ENCODE peak calls at places on chromosome 16, in eight cellular contexts. I is PC-3, T is SK-N-SH, V is neural progenitor cell, H is OCI-LY7, A is GM23338, O is MM.1S, P is hepatocyte. Q is an unnamed sample.
A peak's percentile ranks its signal among the peaks of the same experiment; 100 is the strongest.

GRCh38 chr16:60142991-60143705 is 1409.0 kb upstream of the GOT2 start:
- DNase-seq in V (no peak), I (no peak), H (no peak), O (no peak), P (no peak), T (no peak), A (peak; percentile 17), Q (no peak)

GRCh38 chr16:85601730-85602401 is 11.3 kb upstream of the GSE1 start:
- DNase-seq in H (no peak), V (no peak), A (no peak), T (no peak), I (no peak), O (no peak), P (no peak), Q (peak; percentile 54)

GRCh38 chr16:17228708-17229055 is 242.1 kb downstream of the XYLT1 start:
- DNase-seq in I (no peak), V (no peak), T (no peak), A (no peak), P (no peak), H (no peak), O (no peak), Q (no peak)

GRCh38 chr16:8113843-8114242 is 476.5 kb downstream of the TMEM114 start:
- DNase-seq in A (no peak), O (no peak), I (no peak), T (no peak), V (no peak), P (no peak), H (no peak), Q (no peak)

GRCh38 chr16:84110527-84110926 is 6.2 kb downstream of the MBTPS1 start:
- DNase-seq in P (no peak), O (peak; percentile 33), T (no peak), A (no peak), I (no peak), H (no peak), V (no peak), Q (no peak)

GRCh38 chr16:63539276-63539675 is 1503.0 kb upstream of the CDH8 start:
- DNase-seq in A (no peak), V (no peak), O (no peak), T (no peak), I (no peak), P (no peak), H (no peak), Q (no peak)

GRCh38 chr16:67864594-67864993 is 8.3 kb upstream of the EDC4 start:
- DNase-seq in T (no peak), H (no peak), I (no peak), A (no peak), O (no peak), P (no peak), V (peak; percentile 16), Q (no peak)

GRCh38 chr16:59591480-59591879 is 857.4 kb upstream of the GOT2 start:
- DNase-seq in A (no peak), P (no peak), I (peak; percentile 32), O (no peak), V (no peak), T (no peak), H (no peak), Q (peak; percentile 39)

GRCh38 chr16:70018254-70018653 is 67.1 kb downstream of the CLEC18A start:
- DNase-seq in T (peak; percentile 43), O (peak; percentile 19), V (peak; percentile 42), H (peak; percentile 72), P (peak; percentile 29), A (peak; percentile 72), I (peak; percentile 40), Q (peak; percentile 10)

GRCh38 chr16:49484454-49484853 is 110.8 kb downstream of the C16orf78 start:
- DNase-seq in T (peak; percentile 95), A (peak; percentile 87), I (no peak), O (peak; percentile 71), P (peak; percentile 72), H (peak; percentile 81), V (peak; percentile 86), Q (peak; percentile 36)

GRCh38 chr16:74862743-74863244 is 88.2 kb upstream of the FA2H start:
- DNase-seq in A (peak; percentile 80), T (peak; percentile 71), V (peak; percentile 64), P (peak; percentile 70), H (peak; percentile 69), I (peak; percentile 68), O (peak; percentile 35), Q (peak; percentile 51)

GRCh38 chr16:27367463-27368357 is 34.3 kb upstream of the IL21R start:
- DNase-seq in A (peak; percentile 86), H (peak; percentile 85), P (peak; percentile 86), T (peak; percentile 85), V (peak; percentile 83), I (peak; percentile 71), O (peak; percentile 45), Q (peak; percentile 84)

GRCh38 chr16:70703041-70703834 is 17.4 kb upstream of the MTSS2 start:
- DNase-seq in T (peak; percentile 88), I (no peak), H (no peak), A (peak; percentile 70), P (peak; percentile 71), O (no peak), V (peak; percentile 55), Q (peak; percentile 99)

GRCh38 chr16:84461029-84461415 is 43.4 kb downstream of the MEAK7 start:
- DNase-seq in O (no peak), H (no peak), V (no peak), T (no peak), A (no peak), I (no peak), P (no peak), Q (no peak)

GRCh38 chr16:58027341-58028167 is 2.0 kb downstream of the MMP15 start:
- DNase-seq in H (no peak), I (peak; percentile 45), P (peak; percentile 71), A (peak; percentile 88), V (peak; percentile 87), T (peak; percentile 63), O (no peak), Q (peak; percentile 43)

GRCh38 chr16:13902052-13902451 is 17.9 kb upstream of the ERCC4 start:
- DNase-seq in A (no peak), T (no peak), V (no peak), O (no peak), H (no peak), I (no peak), P (no peak), Q (no peak)

GRCh38 chr16:89697161-89697615 is 4.3 kb downstream of the SPATA2L start:
- DNase-seq in P (peak; percentile 28), V (no peak), I (no peak), T (peak; percentile 50), O (no peak), A (no peak), H (no peak), Q (no peak)

GRCh38 chr16:66635406-66635805 is 30.9 kb downstream of the CMTM3 start:
- DNase-seq in I (no peak), T (no peak), A (no peak), H (no peak), P (no peak), V (no peak), O (no peak), Q (no peak)

GRCh38 chr16:10045291-10045775 is 136.9 kb downstream of the GRIN2A start:
- DNase-seq in V (no peak), P (no peak), I (no peak), H (no peak), T (no peak), A (no peak), O (no peak), Q (no peak)

GRCh38 chr16:26752166-26752565 is 314.6 kb upstream of the C16orf82 start:
- DNase-seq in I (no peak), A (no peak), O (no peak), P (no peak), T (no peak), H (no peak), V (no peak), Q (no peak)

GRCh38 chr16:66845791-66846221 is 1.6 kb downstream of the CA7 start:
- DNase-seq in O (no peak), V (no peak), I (no peak), A (no peak), H (no peak), P (no peak), T (no peak), Q (no peak)

GRCh38 chr16:29029168-29029994 is 44.5 kb downstream of the LAT start:
- DNase-seq in O (no peak), I (peak; percentile 86), H (no peak), V (peak; percentile 71), A (peak; percentile 57), T (no peak), P (peak; percentile 65), Q (peak; percentile 99)

GRCh38 chr16:68786685-68787418 is 49.8 kb downstream of the CDH1 start:
- DNase-seq in H (no peak), O (no peak), P (peak; percentile 57), A (no peak), T (no peak), I (no peak), V (no peak), Q (peak; percentile 30)

GRCh38 chr16:28219283-28219682 is 7.5 kb upstream of the XPO6 start:
- DNase-seq in T (no peak), P (peak; percentile 30), V (peak; percentile 26), H (no peak), A (no peak), O (no peak), I (no peak), Q (no peak)

GRCh38 chr16:57167951-57168350 is 17.9 kb downstream of the PSME3IP1 start:
- DNase-seq in V (peak; percentile 64), P (peak; percentile 66), A (peak; percentile 63), H (peak; percentile 84), O (peak; percentile 69), T (peak; percentile 46), I (peak; percentile 57), Q (peak; percentile 72)

GRCh38 chr16:83606486-83607030 is 201.2 kb upstream of the HSBP1 start:
- DNase-seq in P (peak; percentile 16), V (no peak), H (peak; percentile 10), A (peak; percentile 66), I (no peak), T (no peak), O (no peak), Q (no peak)

GRCh38 chr16:1167276-1168107 is 14.6 kb downstream of the CACNA1H start:
- DNase-seq in I (no peak), H (no peak), O (no peak), A (peak; percentile 65), T (no peak), V (peak; percentile 95), P (no peak), Q (no peak)

GRCh38 chr16:87145181-87146176 is 171.7 kb downstream of the C16orf95 start:
- DNase-seq in T (no peak), P (no peak), H (no peak), V (no peak), O (no peak), A (no peak), I (peak; percentile 93), Q (peak; percentile 51)
- TF ChIP-seq EZH2phosphoT487 in T (no peak), P (no peak), H (no peak), V (no peak), O (no peak), A (no peak), I (no peak), Q (no peak)

GRCh38 chr16:47887496-47887895 is 268.3 kb downstream of the ABCC12 start:
- DNase-seq in A (peak; percentile 62), P (peak; percentile 31), H (no peak), T (no peak), V (peak; percentile 47), I (peak; percentile 85), O (no peak), Q (peak; percentile 34)
- TF ChIP-seq EZH2phosphoT487 in A (no peak), P (no peak), H (no peak), T (no peak), V (no peak), I (no peak), O (no peak), Q (no peak)

GRCh38 chr16:24367186-24367585 is 111.1 kb downstream of the CACNG3 start:
- DNase-seq in O (no peak), V (no peak), T (no peak), H (no peak), I (no peak), A (no peak), P (no peak), Q (peak; percentile 4)
- TF ChIP-seq EZH2phosphoT487 in O (no peak), V (no peak), T (no peak), H (no peak), I (no peak), A (no peak), P (no peak), Q (no peak)

GRCh38 chr16:5361322-5361721 is 263.7 kb upstream of the EEF2KMT start:
- DNase-seq in T (no peak), O (no peak), A (no peak), H (no peak), V (no peak), P (no peak), I (no peak), Q (no peak)
- TF ChIP-seq EZH2phosphoT487 in T (no peak), O (no peak), A (no peak), H (no peak), V (no peak), P (no peak), I (no peak), Q (no peak)

Q was measured in GM23248.